ENCODE peak calls at places on chromosomes 12 and 14, in eight cellular contexts. D, F, S, G, N, C, P and B are unnamed samples. For H3K27me3, the result is how much of the 10 kb centered on the place peaks cover.

GRCh38 chr12:77047341-77048202 is 17.8 kb downstream of the E2F7 start:
- DNase-seq in D (no peak), F (no peak), S (no peak), G (no peak), N (no peak), C (no peak), P (no peak), B (no peak)

GRCh38 chr12:52585001-52585400 is 11.4 kb upstream of the KRT74 start:
- DNase-seq in D (no peak), F (no peak), S (no peak), G (no peak), N (no peak), C (no peak), P (no peak), B (no peak)

GRCh38 chr14:55138091-55138490 is 9.0 kb downstream of the LGALS3 start:
- DNase-seq in D (no peak), F (no peak), S (no peak), G (no peak), N (no peak), C (no peak), P (no peak), B (no peak)

GRCh38 chr12:27780612-27781408 is 774 bp upstream of the MANSC4 start:
- DNase-seq in D (peak), F (no peak), S (peak), G (no peak), N (peak), C (no peak), P (no peak), B (no peak)

GRCh38 chr14:67814826-67815225 is 1.6 kb downstream of the ZFYVE26 start:
- DNase-seq in D (no peak), F (no peak), S (no peak), G (no peak), N (no peak), C (no peak), P (no peak), B (no peak)

GRCh38 chr14:65206448-65207096 is 104.3 kb upstream of the MAX start:
- DNase-seq in D (no peak), F (no peak), S (no peak), G (no peak), N (no peak), C (no peak), P (no peak), B (no peak)

GRCh38 chr12:7017870-7018349 is 366 bp downstream of the LPCAT3 start:
- DNase-seq in D (no peak), F (no peak), S (no peak), G (no peak), N (peak), C (no peak), P (no peak), B (no peak)

GRCh38 chr12:68577949-68578348 is 32.8 kb upstream of the RAP1B start:
- DNase-seq in D (no peak), F (no peak), S (no peak), G (no peak), N (no peak), C (no peak), P (no peak), B (no peak)

GRCh38 chr12:47383942-47384341 is 304.2 kb upstream of the AMIGO2 start:
- DNase-seq in D (no peak), F (no peak), S (no peak), G (no peak), N (no peak), C (no peak), P (no peak), B (no peak)

GRCh38 chr14:24351517-24351916 is 11.7 kb upstream of the RIPK3 start:
- DNase-seq in D (no peak), F (no peak), S (no peak), G (no peak), N (no peak), C (no peak), P (no peak), B (no peak)

GRCh38 chr12:130627175-130627574 is 88.9 kb downstream of the RIMBP2 start:
- DNase-seq in D (no peak), F (no peak), S (no peak), G (no peak), N (no peak), C (peak), P (no peak), B (no peak)

GRCh38 chr12:12070674-12071661 is at the start of gene BCL2L14:
- DNase-seq in D (no peak), F (no peak), S (no peak), G (no peak), N (peak), C (no peak), P (no peak), B (no peak)

GRCh38 chr12:92445253-92446081 is 257.3 kb upstream of the PLEKHG7 start:
- DNase-seq in D (peak), F (no peak), S (peak), G (no peak), N (peak), C (no peak), P (no peak), B (no peak)

GRCh38 chr12:109944975-109945374 is 44.9 kb downstream of the TCHP start:
- DNase-seq in D (no peak), F (no peak), S (peak), G (peak), N (no peak), C (no peak), P (no peak), B (no peak)

GRCh38 chr14:90796319-90796718 is 19.9 kb downstream of the TTC7B start:
- DNase-seq in D (no peak), F (no peak), S (no peak), G (peak), N (no peak), C (no peak), P (no peak), B (no peak)

GRCh38 chr14:101810897-101811620 is 49.5 kb downstream of the PPP2R5C start:
- DNase-seq in D (no peak), F (no peak), S (no peak), G (no peak), N (no peak), C (no peak), P (no peak), B (no peak)

GRCh38 chr14:77003960-77004710 is 24.4 kb downstream of the IRF2BPL start:
- DNase-seq in D (no peak), F (no peak), S (no peak), G (no peak), N (no peak), C (no peak), P (no peak), B (no peak)

GRCh38 chr12:73307260-73307659 is 1035.1 kb downstream of the TRHDE start:
- DNase-seq in D (no peak), F (no peak), S (no peak), G (no peak), N (no peak), C (no peak), P (no peak), B (no peak)

GRCh38 chr14:89720741-89721315 is 233.7 kb downstream of the EFCAB11 start:
- DNase-seq in D (peak), F (peak), S (peak), G (peak), N (peak), C (no peak), P (peak), B (no peak)

GRCh38 chr14:59189281-59189821 is 884 bp downstream of the DAAM1 start:
- DNase-seq in D (peak), F (no peak), S (peak), G (peak), N (no peak), C (peak), P (no peak), B (no peak)

DNA sequence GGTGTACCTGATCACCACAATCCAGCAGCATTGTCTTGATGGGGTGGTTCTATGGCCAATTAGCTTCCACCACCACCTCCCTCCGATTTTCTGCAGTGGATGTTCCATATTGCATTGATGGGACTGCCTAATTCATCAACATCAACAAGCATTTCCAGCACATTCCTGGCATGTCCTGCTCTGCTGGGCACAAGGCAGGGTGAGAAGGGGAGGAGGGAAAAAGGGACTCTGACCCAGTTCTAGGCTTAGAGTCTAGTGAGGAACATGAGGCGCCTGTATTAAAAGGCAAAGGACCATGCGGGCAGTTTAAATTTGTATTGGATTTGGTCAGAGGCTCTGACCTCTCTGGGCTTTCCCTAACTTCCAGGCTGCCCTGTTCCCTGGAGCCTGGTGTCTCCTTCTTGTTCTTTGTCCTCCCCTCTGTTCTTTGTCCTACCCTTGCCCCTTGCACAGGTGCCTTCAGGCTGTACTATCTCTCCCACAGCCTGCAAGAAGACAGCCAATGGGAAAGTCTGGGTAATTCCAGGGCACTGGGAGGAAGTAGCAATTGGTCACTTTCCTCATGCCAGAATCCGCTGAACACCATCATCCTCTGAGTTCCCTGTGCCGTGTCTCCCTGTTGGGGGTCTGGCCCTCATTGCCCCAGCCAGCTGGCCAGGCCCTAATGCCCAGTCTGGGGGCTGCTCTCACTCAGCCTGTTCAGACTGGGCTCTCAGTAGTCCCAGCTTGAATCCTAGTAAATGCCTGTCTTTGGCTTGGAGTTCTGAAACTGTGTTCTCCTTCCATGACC is 43.3 kb downstream of the TSPAN11 start:
- DNase-seq in D (no peak), F (no peak), S (no peak), G (no peak), N (no peak), C (no peak), P (no peak), B (no peak)
- H3K27me3 ChIP-seq in D (under half), F (under half), S (under half), G (under half), N (under half), C (under half), P (under half), B (under half)

DNA sequence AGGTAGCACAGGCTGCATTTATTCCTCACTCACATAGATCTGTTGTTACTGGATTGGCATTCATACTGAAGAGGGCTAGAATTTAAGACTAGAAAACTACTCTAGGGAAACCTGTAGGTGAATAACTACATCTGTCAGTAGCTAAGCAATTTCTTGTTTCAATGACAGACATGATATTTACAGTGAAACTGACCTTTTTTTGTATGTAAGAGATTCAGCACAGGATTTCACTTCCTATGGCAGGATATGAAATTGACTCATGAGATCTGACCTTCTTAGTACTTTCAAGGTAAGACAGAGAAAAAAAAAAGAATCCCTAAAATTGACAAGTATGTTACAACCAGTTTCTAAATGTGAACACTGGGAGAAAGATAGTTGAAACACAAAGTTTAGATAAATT is 189.8 kb upstream of the SLC16A7 start:
- DNase-seq in D (no peak), F (no peak), S (no peak), G (no peak), N (no peak), C (no peak), P (no peak), B (no peak)
- H3K27me3 ChIP-seq in D (under half), F (under half), S (under half), G (under half), N (under half), C (under half), P (under half), B (under half)

GRCh38 chr12:48978741-48979601 is 849 bp downstream of the WNT1 start:
- DNase-seq in D (no peak), F (no peak), S (no peak), G (no peak), N (no peak), C (peak), P (no peak), B (no peak)
- H3K27me3 ChIP-seq in D (half or more), F (under half), S (half or more), G (under half), N (half or more), C (under half), P (under half), B (under half)

GRCh38 chr12:108430245-108430644 is 84.8 kb upstream of the FICD start:
- DNase-seq in D (no peak), F (no peak), S (no peak), G (no peak), N (no peak), C (no peak), P (no peak), B (no peak)

GRCh38 chr12:108430926-108431325 is 84.2 kb upstream of the FICD start:
- DNase-seq in D (no peak), F (no peak), S (no peak), G (no peak), N (no peak), C (no peak), P (no peak), B (no peak)

DNA sequence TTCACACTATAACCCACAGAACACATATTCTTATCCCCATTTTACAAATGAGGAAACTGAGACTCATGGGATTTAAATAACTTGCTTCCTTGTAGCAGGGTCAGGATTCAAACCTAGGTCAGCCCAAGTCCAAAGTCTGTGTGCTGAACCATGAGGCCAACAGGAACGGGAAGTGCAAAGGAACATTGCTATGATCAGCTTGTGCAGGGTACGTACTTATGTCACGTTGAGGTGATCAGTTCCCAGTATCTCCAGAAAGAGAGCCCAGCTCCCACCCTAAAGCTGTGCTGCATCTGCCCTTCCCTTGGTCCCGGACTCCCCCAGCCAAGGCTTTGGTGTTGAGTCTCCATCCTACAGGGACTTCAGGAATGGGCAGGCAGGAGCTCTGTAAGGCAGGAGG is 82.7 kb upstream of the FICD start:
- DNase-seq in D (no peak), F (no peak), S (no peak), G (no peak), N (no peak), C (no peak), P (no peak), B (no peak)
- H3K27me3 ChIP-seq in D (under half), F (under half), S (under half), G (under half), N (under half), C (under half), P (under half), B (under half)

DNA sequence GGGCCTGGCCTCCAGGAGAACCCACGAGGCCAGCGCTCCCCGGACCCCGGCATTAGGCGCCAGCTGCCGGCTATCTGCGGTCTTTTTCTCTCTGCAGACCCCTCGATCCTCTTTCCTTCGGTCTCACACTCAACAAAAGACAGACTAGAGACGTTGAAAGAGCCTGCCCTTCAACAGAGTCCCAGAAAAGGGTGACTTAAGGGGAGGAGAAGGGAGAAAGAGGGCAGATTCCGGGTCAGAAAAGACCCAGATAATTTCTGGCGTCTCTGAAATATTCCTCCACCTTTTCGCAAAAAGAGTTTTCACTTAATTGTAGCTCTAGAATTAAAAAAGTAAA is 3.3 kb upstream of the TBX3 start:
- DNase-seq in D (no peak), F (no peak), S (no peak), G (no peak), N (no peak), C (no peak), P (no peak), B (no peak)
- H3K27me3 ChIP-seq in D (under half), F (half or more), S (half or more), G (under half), N (half or more), C (under half), P (under half), B (under half)

GRCh38 chr14:37590810-37591139 is 4.3 kb downstream of the FOXA1 start:
- DNase-seq in D (no peak), F (no peak), S (no peak), G (no peak), N (no peak), C (no peak), P (no peak), B (no peak)
- H3K27me3 ChIP-seq in D (half or more), F (under half), S (half or more), G (under half), N (half or more), C (under half), P (under half), B (half or more)